ENCODE peak calls at places on chromosomes 11 and 22, in four cellular contexts. N is kidney epithelial cell, M is AG09309, L is putamen. O is an unnamed sample.

GRCh38 chr11:2089536-2090165 is 49.5 kb downstream of the IGF2 start:
- DNase-seq in M (no peak), N (no peak), L (no peak), O (peak)

GRCh38 chr22:27668828-27669797 is 132.4 kb downstream of the MN1 start:
- DNase-seq in L (no peak), M (no peak), N (no peak), O (peak)

GRCh38 chr11:71102251-71102995 is 150.0 kb downstream of the SHANK2 start:
- DNase-seq in L (no peak), N (no peak), M (no peak), O (no peak)

GRCh38 chr11:74926304-74927030 is 22.4 kb downstream of the XRRA1 start:
- DNase-seq in L (no peak), M (peak), N (no peak), O (no peak)

GRCh38 chr11:121048464-121049233 is 24.7 kb downstream of the TBCEL start:
- DNase-seq in L (no peak), N (no peak), M (no peak), O (no peak)

GRCh38 chr22:25930083-25930482 is 188.1 kb downstream of the MYO18B start:
- DNase-seq in M (no peak), N (no peak), L (no peak), O (no peak)

GRCh38 chr11:99316761-99317475 is 296.2 kb downstream of the CNTN5 start:
- DNase-seq in N (no peak), L (no peak), M (no peak), O (no peak)

GRCh38 chr22:39110631-39111561 is 13.9 kb downstream of the APOBEC3H start:
- DNase-seq in M (no peak), L (no peak), N (no peak), O (no peak)

GRCh38 chr11:95318459-95318858 is 87.5 kb upstream of the SESN3 start:
- DNase-seq in M (no peak), N (no peak), L (no peak), O (no peak)

GRCh38 chr11:134024420-134025085 is 44.3 kb upstream of the JAM3 start:
- DNase-seq in M (no peak), L (no peak), N (no peak), O (peak)

GRCh38 chr11:61163714-61164609 is 2.7 kb upstream of the VPS37C start:
- DNase-seq in L (no peak), N (no peak), M (no peak), O (no peak)

GRCh38 chr11:111231836-111232235 is 13.7 kb upstream of the POU2AF2 start:
- DNase-seq in L (no peak), N (no peak), M (no peak), O (no peak)

GRCh38 chr11:46333129-46333947 is 13.9 kb upstream of the DGKZ start:
- DNase-seq in N (no peak), L (no peak), M (no peak), O (no peak)

GRCh38 chr22:25853501-25853900 is 111.5 kb downstream of the MYO18B start:
- DNase-seq in M (no peak), N (no peak), L (no peak), O (no peak)

GRCh38 chr11:119093951-119094815 is 7.5 kb downstream of the DPAGT1 start:
- DNase-seq in M (no peak), N (no peak), L (no peak), O (peak)

GRCh38 chr11:25992254-25992653 is 339.7 kb upstream of the ANO3 start:
- DNase-seq in N (no peak), L (no peak), M (no peak), O (no peak)

GRCh38 chr22:40324468-40325305 is 21.6 kb upstream of the ADSL start:
- DNase-seq in N (no peak), L (no peak), M (no peak), O (no peak)

GRCh38 chr11:762421-763072 is 14.7 kb downstream of the GATD1 start:
- DNase-seq in L (no peak), N (no peak), M (peak), O (peak)

GRCh38 chr11:35791088-35791958 is 128.7 kb downstream of the TRIM44 start:
- DNase-seq in N (no peak), M (no peak), L (no peak), O (no peak)

GRCh38 chr11:48006301-48006992 is 26.1 kb downstream of the PTPRJ start:
- DNase-seq in N (no peak), L (no peak), M (peak), O (peak)

GRCh38 chr11:95337175-95337957 is 106.4 kb upstream of the SESN3 start:
- DNase-seq in L (peak), N (no peak), M (peak), O (peak)

GRCh38 chr11:116073854-116074837 is 569.9 kb upstream of the CADM1 start:
- DNase-seq in M (no peak), N (peak), L (peak), O (no peak)

GRCh38 chr11:33402066-33402465 is 144.9 kb downstream of the HIPK3 start:
- DNase-seq in L (no peak), M (no peak), N (peak), O (no peak)

GRCh38 chr11:1260023-1260501 is 37.2 kb downstream of the MUC5B start:
- DNase-seq in M (no peak), L (no peak), N (no peak), O (no peak)

GRCh38 chr11:47986742-47987141 is 6.4 kb downstream of the PTPRJ start:
- DNase-seq in M (no peak), L (no peak), N (no peak), O (no peak)

GRCh38 chr22:24925586-24926427 is 20.7 kb downstream of the LHFPL7 start:
- DNase-seq in L (no peak), N (no peak), M (no peak), O (no peak)

GRCh38 chr11:11786234-11786633 is 55.5 kb upstream of the USP47 start:
- DNase-seq in L (no peak), M (no peak), N (no peak), O (no peak)

GRCh38 chr11:94089356-94089755 is 39.3 kb upstream of the PANX1 start:
- DNase-seq in N (no peak), L (no peak), M (no peak), O (no peak)

GRCh38 chr11:88414981-88415391 is 77.5 kb upstream of the CTSC start:
- DNase-seq in M (no peak), L (no peak), N (no peak), O (no peak)

GRCh38 chr11:10659339-10660216 is 34.0 kb downstream of the IRAG1 start:
- DNase-seq in L (no peak), N (peak), M (peak), O (peak)

GRCh38 chr11:64007160-64007628 is 21.0 kb downstream of the OTUB1 start:
- DNase-seq in L (no peak), M (no peak), N (no peak), O (peak)

GRCh38 chr11:118338637-118339061 is 3.9 kb downstream of the CD3D start:
- DNase-seq in N (no peak), L (no peak), M (no peak), O (no peak)

GRCh38 chr11:70739091-70739490 is 340.8 kb downstream of the CTTN start:
- DNase-seq in L (no peak), N (no peak), M (no peak), O (no peak)